ENCODE peak calls at places on chromosomes 16 and 17, in eight cellular contexts. One of them, this sample, is unnamed.

GRCh38 chr17:35345926-35346771 is 27.3 kb downstream of the SLFN11 start:
- DNase-seq in BJ: peak; percentile 24
- DNase-seq in astrocyte: peak; percentile 29
- DNase-seq in AG09309: peak; percentile 8
- DNase-seq in lung: peak; percentile 75
- DNase-seq in fibroblast of mammary gland: peak; percentile 81
- DNase-seq in fibroblast of lung: peak; percentile 65
- DNase-seq in psoas muscle: peak; percentile 73
- DNase-seq in this sample: no peak

GRCh38 chr16:11697319-11697718 is 29.1 kb downstream of the SNN start:
- DNase-seq in BJ: no peak
- DNase-seq in astrocyte: no peak
- DNase-seq in AG09309: no peak
- DNase-seq in lung: no peak
- DNase-seq in fibroblast of mammary gland: no peak
- DNase-seq in fibroblast of lung: no peak
- DNase-seq in psoas muscle: no peak
- DNase-seq in this sample: no peak

GRCh38 chr17:50564916-50565315 is 4.4 kb downstream of the CACNA1G start:
- DNase-seq in BJ: no peak
- DNase-seq in astrocyte: peak; percentile 34
- DNase-seq in AG09309: peak; percentile 62
- DNase-seq in lung: no peak
- DNase-seq in fibroblast of mammary gland: peak; percentile 76
- DNase-seq in fibroblast of lung: peak; percentile 77
- DNase-seq in psoas muscle: peak; percentile 84
- DNase-seq in this sample: no peak

GRCh38 chr17:17792143-17792550 is 44.6 kb downstream of the SREBF1 start:
- DNase-seq in BJ: no peak
- DNase-seq in astrocyte: no peak
- DNase-seq in AG09309: no peak
- DNase-seq in lung: no peak
- DNase-seq in fibroblast of mammary gland: no peak
- DNase-seq in fibroblast of lung: no peak
- DNase-seq in psoas muscle: peak; percentile 14
- DNase-seq in this sample: no peak

GRCh38 chr16:49703494-49703893 is 152.4 kb downstream of the ZNF423 start:
- DNase-seq in BJ: no peak
- DNase-seq in astrocyte: no peak
- DNase-seq in AG09309: no peak
- DNase-seq in lung: no peak
- DNase-seq in fibroblast of mammary gland: no peak
- DNase-seq in fibroblast of lung: no peak
- DNase-seq in psoas muscle: no peak
- DNase-seq in this sample: no peak

GRCh38 chr16:88619859-88620655 is 18.3 kb upstream of the IL17C start:
- DNase-seq in BJ: no peak
- DNase-seq in astrocyte: peak; percentile 50
- DNase-seq in AG09309: no peak
- DNase-seq in lung: no peak
- DNase-seq in fibroblast of mammary gland: peak; percentile 12
- DNase-seq in fibroblast of lung: peak; percentile 94
- DNase-seq in psoas muscle: no peak
- DNase-seq in this sample: no peak

GRCh38 chr17:31919802-31920525 is 16.8 kb upstream of the SUZ12 start:
- DNase-seq in BJ: no peak
- DNase-seq in astrocyte: peak; percentile 74
- DNase-seq in AG09309: no peak
- DNase-seq in lung: no peak
- DNase-seq in fibroblast of mammary gland: peak; percentile 41
- DNase-seq in fibroblast of lung: peak; percentile 27
- DNase-seq in psoas muscle: no peak
- DNase-seq in this sample: no peak

GRCh38 chr16:81677375-81677737 is 101.7 kb upstream of the PLCG2 start:
- DNase-seq in BJ: no peak
- DNase-seq in astrocyte: no peak
- DNase-seq in AG09309: no peak
- DNase-seq in lung: no peak
- DNase-seq in fibroblast of mammary gland: no peak
- DNase-seq in fibroblast of lung: no peak
- DNase-seq in psoas muscle: no peak
- DNase-seq in this sample: no peak

GRCh38 chr17:58402679-58403078 is 14.7 kb downstream of the RNF43 start:
- DNase-seq in BJ: no peak
- DNase-seq in astrocyte: peak; percentile 76
- DNase-seq in AG09309: no peak
- DNase-seq in lung: no peak
- DNase-seq in fibroblast of mammary gland: no peak
- DNase-seq in fibroblast of lung: no peak
- DNase-seq in psoas muscle: no peak
- DNase-seq in this sample: no peak

GRCh38 chr16:66275795-66276428 is 90.6 kb upstream of the CDH5 start:
- DNase-seq in BJ: no peak
- DNase-seq in astrocyte: peak; percentile 53
- DNase-seq in AG09309: no peak
- DNase-seq in lung: peak; percentile 54
- DNase-seq in fibroblast of mammary gland: peak; percentile 80
- DNase-seq in fibroblast of lung: peak; percentile 78
- DNase-seq in psoas muscle: no peak
- DNase-seq in this sample: no peak

GRCh38 chr16:57985204-57986121 is 14.5 kb upstream of the CNGB1 start:
- DNase-seq in BJ: no peak
- DNase-seq in astrocyte: no peak
- DNase-seq in AG09309: no peak
- DNase-seq in lung: no peak
- DNase-seq in fibroblast of mammary gland: no peak
- DNase-seq in fibroblast of lung: no peak
- DNase-seq in psoas muscle: no peak
- DNase-seq in this sample: no peak
- H3K4me3 ChIP-seq in BJ: peak overlapping the region; percentile 70
- H3K4me3 ChIP-seq in astrocyte: peak overlapping the region; percentile 48
- H3K4me3 ChIP-seq in AG09309: no peak overlapping the region
- H3K4me3 ChIP-seq in lung: peak overlapping the region; percentile 44
- H3K4me3 ChIP-seq in fibroblast of mammary gland: peak overlapping the region; percentile 36
- H3K4me3 ChIP-seq in fibroblast of lung: peak overlapping the region; percentile 48
- H3K4me3 ChIP-seq in psoas muscle: peak overlapping the region; percentile 66
- H3K4me3 ChIP-seq in this sample: peak overlapping the region; percentile 47

GRCh38 chr17:45318561-45319230 is 1.9 kb upstream of the MAP3K14 start:
- DNase-seq in BJ: no peak
- DNase-seq in astrocyte: no peak
- DNase-seq in AG09309: no peak
- DNase-seq in lung: no peak
- DNase-seq in fibroblast of mammary gland: no peak
- DNase-seq in fibroblast of lung: no peak
- DNase-seq in psoas muscle: no peak
- DNase-seq in this sample: no peak

GRCh38 chr17:45315583-45316270 is 1.1 kb downstream of the MAP3K14 start:
- DNase-seq in BJ: no peak
- DNase-seq in astrocyte: no peak
- DNase-seq in AG09309: no peak
- DNase-seq in lung: no peak
- DNase-seq in fibroblast of mammary gland: no peak
- DNase-seq in fibroblast of lung: no peak
- DNase-seq in psoas muscle: no peak
- DNase-seq in this sample: no peak

GRCh38 chr17:45317113-45317820 is 447 bp upstream of the MAP3K14 start:
- DNase-seq in BJ: peak; percentile 100
- DNase-seq in astrocyte: peak; percentile 100
- DNase-seq in AG09309: peak; percentile 100
- DNase-seq in lung: peak; percentile 100
- DNase-seq in fibroblast of mammary gland: peak; percentile 100
- DNase-seq in fibroblast of lung: peak; percentile 100
- DNase-seq in psoas muscle: peak; percentile 100
- DNase-seq in this sample: peak; percentile 100

GRCh38 chr17:45314761-45315549 is 1.9 kb downstream of the MAP3K14 start:
- DNase-seq in BJ: no peak
- DNase-seq in astrocyte: no peak
- DNase-seq in AG09309: no peak
- DNase-seq in lung: no peak
- DNase-seq in fibroblast of mammary gland: no peak
- DNase-seq in fibroblast of lung: no peak
- DNase-seq in psoas muscle: no peak
- DNase-seq in this sample: no peak

DNA sequence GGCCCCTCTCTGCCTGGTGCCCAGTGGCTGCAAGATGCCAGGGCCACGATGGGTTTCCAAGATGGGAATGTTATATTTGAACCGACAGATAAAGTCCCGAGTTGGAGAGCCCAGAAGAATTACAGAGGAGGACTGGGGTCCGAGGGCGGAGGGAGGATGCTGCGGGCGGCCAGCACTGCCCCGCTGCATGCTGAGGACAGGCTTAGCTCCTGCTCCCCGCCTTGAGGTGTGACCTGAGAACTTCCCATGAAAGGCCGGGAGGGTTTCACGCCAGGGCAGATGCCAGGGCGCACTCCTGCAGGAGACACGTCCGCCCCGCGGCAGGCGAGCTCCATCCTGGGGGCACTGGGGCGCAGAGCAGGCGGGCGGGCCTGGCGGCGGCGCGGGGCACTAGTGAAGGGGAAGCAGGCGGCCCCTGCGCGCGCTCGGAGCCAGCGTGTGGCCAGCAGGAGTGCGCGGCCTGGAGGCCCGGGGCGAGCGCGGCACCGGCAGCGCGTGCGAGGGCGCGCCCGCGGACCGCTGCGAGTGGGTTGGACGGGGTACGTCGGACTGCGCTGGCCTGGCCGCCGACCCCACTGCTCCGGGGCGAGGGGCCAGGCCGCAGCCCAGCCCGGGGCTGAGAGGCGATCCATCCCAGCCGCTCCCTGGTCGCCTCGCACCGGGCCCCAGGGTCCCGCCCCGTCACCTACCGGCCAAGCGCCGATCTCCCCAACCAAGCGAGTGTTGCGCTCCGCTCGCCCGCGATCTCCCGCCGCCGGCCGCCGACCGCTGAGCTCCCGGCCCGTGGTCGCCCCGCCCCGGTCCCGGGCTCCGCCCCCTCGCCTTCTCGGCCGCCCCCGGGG is at the start of gene MAP3K14:
- DNase-seq in BJ: no peak
- DNase-seq in astrocyte: peak; percentile 57
- DNase-seq in AG09309: no peak
- DNase-seq in lung: peak; percentile 67
- DNase-seq in fibroblast of mammary gland: peak; percentile 54
- DNase-seq in fibroblast of lung: peak; percentile 74
- DNase-seq in psoas muscle: peak; percentile 82
- DNase-seq in this sample: no peak
- TF ChIP-seq CTCF in BJ: peak; percentile 9
- TF ChIP-seq CTCF in astrocyte: no peak
- TF ChIP-seq CTCF in AG09309: no peak
- TF ChIP-seq CTCF in lung: no peak
- TF ChIP-seq CTCF in fibroblast of mammary gland: peak; percentile 2
- TF ChIP-seq CTCF in fibroblast of lung: no peak
- TF ChIP-seq CTCF in psoas muscle: no peak
- TF ChIP-seq CTCF in this sample: no peak

GRCh38 chr17:42674755-42675347 is 1.9 kb downstream of the PLEKHH3 start:
- DNase-seq in BJ: no peak
- DNase-seq in astrocyte: no peak
- DNase-seq in AG09309: no peak
- DNase-seq in lung: no peak
- DNase-seq in fibroblast of mammary gland: no peak
- DNase-seq in fibroblast of lung: no peak
- DNase-seq in psoas muscle: peak; percentile 61
- DNase-seq in this sample: no peak

GRCh38 chr17:42672038-42672437 is 4.8 kb downstream of the PLEKHH3 start:
- DNase-seq in BJ: no peak
- DNase-seq in astrocyte: no peak
- DNase-seq in AG09309: no peak
- DNase-seq in lung: no peak
- DNase-seq in fibroblast of mammary gland: no peak
- DNase-seq in fibroblast of lung: no peak
- DNase-seq in psoas muscle: no peak
- DNase-seq in this sample: no peak

GRCh38 chr17:42673885-42674754 is 2.7 kb downstream of the PLEKHH3 start:
- DNase-seq in BJ: no peak
- DNase-seq in astrocyte: peak; percentile 31
- DNase-seq in AG09309: no peak
- DNase-seq in lung: peak; percentile 66
- DNase-seq in fibroblast of mammary gland: peak; percentile 66
- DNase-seq in fibroblast of lung: peak; percentile 82
- DNase-seq in psoas muscle: peak; percentile 85
- DNase-seq in this sample: peak; percentile 63

GRCh38 chr17:42675348-42675983 is 1.3 kb downstream of the PLEKHH3 start:
- DNase-seq in BJ: no peak
- DNase-seq in astrocyte: no peak
- DNase-seq in AG09309: no peak
- DNase-seq in lung: no peak
- DNase-seq in fibroblast of mammary gland: no peak
- DNase-seq in fibroblast of lung: no peak
- DNase-seq in psoas muscle: peak; percentile 56
- DNase-seq in this sample: no peak

DNA sequence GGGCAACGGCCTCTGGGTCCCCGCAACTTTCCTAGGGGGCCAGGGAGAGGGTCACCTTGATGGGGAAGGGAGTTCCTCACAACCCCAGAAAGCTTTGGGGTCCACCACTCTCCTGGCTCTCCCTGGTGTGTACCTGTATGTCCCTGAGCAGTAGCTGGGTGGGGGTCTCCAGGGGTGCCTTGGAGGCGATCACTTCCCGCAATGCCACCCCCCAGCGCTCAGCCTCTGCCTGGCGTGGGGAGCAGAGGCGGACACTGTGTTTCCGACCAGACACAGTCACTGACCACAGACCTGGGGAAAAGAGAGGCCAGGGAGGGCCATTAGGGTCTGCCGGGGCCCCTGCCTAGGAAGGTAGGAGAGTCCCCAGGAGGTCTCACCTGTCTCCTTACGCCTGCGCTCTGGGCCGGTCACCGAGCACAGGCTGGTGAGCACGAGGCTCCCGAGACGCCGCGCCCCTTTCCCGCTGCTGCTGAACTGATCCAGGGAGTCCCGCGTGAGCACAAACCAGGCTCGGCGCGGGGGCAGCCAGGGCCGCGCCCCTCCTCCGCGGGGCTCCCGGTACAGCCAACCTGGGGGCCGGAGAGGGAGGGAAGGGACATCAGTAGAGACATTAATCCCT is 3.4 kb downstream of the PLEKHH3 start:
- DNase-seq in BJ: no peak
- DNase-seq in astrocyte: no peak
- DNase-seq in AG09309: no peak
- DNase-seq in lung: no peak
- DNase-seq in fibroblast of mammary gland: no peak
- DNase-seq in fibroblast of lung: no peak
- DNase-seq in psoas muscle: no peak
- DNase-seq in this sample: no peak
- H3K4me3 ChIP-seq in BJ: peak overlapping the region; percentile 83
- H3K4me3 ChIP-seq in astrocyte: no peak overlapping the region
- H3K4me3 ChIP-seq in AG09309: peak overlapping the region; percentile 93
- H3K4me3 ChIP-seq in lung: no peak overlapping the region
- H3K4me3 ChIP-seq in fibroblast of mammary gland: peak overlapping the region; percentile 83
- H3K4me3 ChIP-seq in fibroblast of lung: peak overlapping the region; percentile 94
- H3K4me3 ChIP-seq in psoas muscle: peak overlapping the region; percentile 96
- H3K4me3 ChIP-seq in this sample: no peak overlapping the region

DNA sequence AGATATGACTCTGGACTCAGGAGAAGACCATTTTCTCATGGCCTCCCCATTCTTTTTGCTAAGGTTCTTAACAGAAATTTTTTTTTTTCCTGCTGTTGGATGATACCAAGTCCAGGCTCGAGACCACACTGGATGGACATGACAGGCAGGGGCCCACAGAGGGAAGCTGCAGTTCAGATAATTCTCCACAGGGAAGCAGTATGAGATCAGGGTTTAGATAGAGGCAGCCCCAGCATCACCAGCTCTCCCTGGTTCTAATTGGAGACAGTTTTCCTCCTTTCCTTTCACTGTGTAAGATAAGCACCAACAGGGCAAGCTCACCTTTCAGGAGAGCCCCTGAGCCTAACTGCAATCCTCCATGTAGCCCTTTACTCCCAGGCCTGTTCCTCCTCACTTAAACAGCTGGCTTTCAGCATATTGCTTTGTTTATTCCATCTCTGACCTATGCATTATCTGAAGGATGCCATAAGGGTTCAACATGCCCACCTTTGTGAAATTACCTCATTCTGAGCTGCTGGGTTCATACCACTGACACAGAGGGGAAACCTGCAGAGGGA is 108.1 kb downstream of the SNX11 start:
- DNase-seq in BJ: no peak
- DNase-seq in astrocyte: no peak
- DNase-seq in AG09309: no peak
- DNase-seq in lung: no peak
- DNase-seq in fibroblast of mammary gland: peak; percentile 48
- DNase-seq in fibroblast of lung: peak; percentile 56
- DNase-seq in psoas muscle: no peak
- DNase-seq in this sample: no peak
- TF ChIP-seq CTCF in BJ: peak; percentile 65
- TF ChIP-seq CTCF in astrocyte: peak; percentile 70
- TF ChIP-seq CTCF in AG09309: peak; percentile 49
- TF ChIP-seq CTCF in lung: no peak
- TF ChIP-seq CTCF in fibroblast of mammary gland: peak; percentile 61
- TF ChIP-seq CTCF in fibroblast of lung: peak; percentile 65
- TF ChIP-seq CTCF in psoas muscle: peak; percentile 52
- TF ChIP-seq CTCF in this sample: peak; percentile 39